ENCODE peak calls at places on chromosomes 5 and 9, in four cellular contexts. One of them, this sample, is unnamed.

GRCh38 chr9:99013550-99013949 is 69.8 kb downstream of the COL15A1 start:
- DNase-seq in RWPE1: no peak
- DNase-seq in fibroblast of mammary gland: no peak
- DNase-seq in sigmoid colon: no peak
- DNase-seq in this sample: no peak

GRCh38 chr5:159933531-159934485 is 17.5 kb downstream of the ADRA1B start:
- DNase-seq in RWPE1: no peak
- DNase-seq in fibroblast of mammary gland: no peak
- DNase-seq in sigmoid colon: no peak
- DNase-seq in this sample: no peak

GRCh38 chr5:180157866-180158265 is 51.1 kb downstream of the RASGEF1C start:
- DNase-seq in RWPE1: no peak
- DNase-seq in fibroblast of mammary gland: no peak
- DNase-seq in sigmoid colon: peak
- DNase-seq in this sample: no peak

GRCh38 chr9:22142681-22143080 is 133.6 kb upstream of the CDKN2B start:
- DNase-seq in RWPE1: no peak
- DNase-seq in fibroblast of mammary gland: peak
- DNase-seq in sigmoid colon: no peak
- DNase-seq in this sample: no peak

GRCh38 chr5:119328753-119329602 is 26.8 kb upstream of the TNFAIP8 start:
- DNase-seq in RWPE1: no peak
- DNase-seq in fibroblast of mammary gland: peak
- DNase-seq in sigmoid colon: no peak
- DNase-seq in this sample: no peak

GRCh38 chr5:125476888-125477585 is 730.6 kb upstream of the ZNF608 start:
- DNase-seq in RWPE1: peak
- DNase-seq in fibroblast of mammary gland: no peak
- DNase-seq in sigmoid colon: no peak
- DNase-seq in this sample: no peak

GRCh38 chr9:120868676-120869359 is 8.2 kb downstream of the PHF19 start:
- DNase-seq in RWPE1: peak
- DNase-seq in fibroblast of mammary gland: peak
- DNase-seq in sigmoid colon: peak
- DNase-seq in this sample: peak

GRCh38 chr5:68834486-68834885 is 259.3 kb upstream of the SLC30A5 start:
- DNase-seq in RWPE1: no peak
- DNase-seq in fibroblast of mammary gland: peak
- DNase-seq in sigmoid colon: no peak
- DNase-seq in this sample: no peak

GRCh38 chr5:127176769-127177168 is 103.5 kb upstream of the C5orf63 start:
- DNase-seq in RWPE1: no peak
- DNase-seq in fibroblast of mammary gland: no peak
- DNase-seq in sigmoid colon: no peak
- DNase-seq in this sample: no peak

GRCh38 chr5:64144429-64145215 is 21.0 kb upstream of the RNF180 start:
- DNase-seq in RWPE1: peak
- DNase-seq in fibroblast of mammary gland: peak
- DNase-seq in sigmoid colon: no peak
- DNase-seq in this sample: no peak

GRCh38 chr9:114405294-114406034 is 17.7 kb upstream of the AKNA start:
- DNase-seq in RWPE1: peak
- DNase-seq in fibroblast of mammary gland: peak
- DNase-seq in sigmoid colon: peak
- DNase-seq in this sample: peak

GRCh38 chr9:88580961-88581360 is 46.0 kb downstream of the NXNL2 start:
- DNase-seq in RWPE1: peak
- DNase-seq in fibroblast of mammary gland: no peak
- DNase-seq in sigmoid colon: no peak
- DNase-seq in this sample: no peak

GRCh38 chr5:141882594-141883183 is 4.5 kb upstream of the PCDH1 start:
- DNase-seq in RWPE1: no peak
- DNase-seq in fibroblast of mammary gland: no peak
- DNase-seq in sigmoid colon: no peak
- DNase-seq in this sample: no peak

GRCh38 chr5:121867403-121867802 is 15.7 kb downstream of the FTMT start:
- DNase-seq in RWPE1: no peak
- DNase-seq in fibroblast of mammary gland: no peak
- DNase-seq in sigmoid colon: no peak
- DNase-seq in this sample: no peak

GRCh38 chr5:59275537-59276276 is 617.8 kb downstream of the PDE4D start:
- DNase-seq in RWPE1: peak
- DNase-seq in fibroblast of mammary gland: peak
- DNase-seq in sigmoid colon: peak
- DNase-seq in this sample: no peak

GRCh38 chr9:71769175-71770165 is 1.2 kb upstream of the CEMIP2 start:
- DNase-seq in RWPE1: no peak
- DNase-seq in fibroblast of mammary gland: peak
- DNase-seq in sigmoid colon: peak
- DNase-seq in this sample: peak
- TF ChIP-seq CTCF in RWPE1: peak
- TF ChIP-seq CTCF in fibroblast of mammary gland: no peak
- TF ChIP-seq CTCF in sigmoid colon: no peak
- TF ChIP-seq CTCF in this sample: no peak

DNA sequence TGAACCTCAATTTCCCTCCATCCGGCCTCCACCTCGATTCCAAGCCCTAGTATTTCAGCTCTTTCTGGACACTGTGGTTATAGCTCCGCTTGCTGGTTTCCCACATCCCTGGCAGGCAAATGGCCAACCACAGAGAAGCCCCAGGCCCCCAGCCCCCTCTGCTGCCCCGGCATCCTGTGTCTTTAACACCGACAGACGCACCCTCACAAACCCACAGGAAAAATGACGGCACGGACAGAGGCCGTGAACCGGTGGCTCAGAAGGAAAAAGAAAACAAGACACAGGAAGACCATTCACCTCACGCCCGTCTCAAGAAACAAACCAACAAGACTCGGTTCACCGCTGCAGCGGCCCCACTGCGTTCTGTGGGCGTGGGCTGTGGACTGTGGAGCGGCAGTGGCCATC is 1.5 kb upstream of the CLIC3 start:
- DNase-seq in RWPE1: no peak
- DNase-seq in fibroblast of mammary gland: no peak
- DNase-seq in sigmoid colon: no peak
- DNase-seq in this sample: no peak
- TF ChIP-seq CTCF in RWPE1: no peak
- TF ChIP-seq CTCF in fibroblast of mammary gland: no peak
- TF ChIP-seq CTCF in sigmoid colon: no peak
- TF ChIP-seq CTCF in this sample: no peak

GRCh38 chr5:116275282-116275681 is 190.5 kb downstream of the COMMD10 start:
- DNase-seq in RWPE1: no peak
- DNase-seq in fibroblast of mammary gland: no peak
- DNase-seq in sigmoid colon: no peak
- DNase-seq in this sample: no peak

GRCh38 chr5:116273458-116274242 is 188.8 kb downstream of the COMMD10 start:
- DNase-seq in RWPE1: no peak
- DNase-seq in fibroblast of mammary gland: peak
- DNase-seq in sigmoid colon: no peak
- DNase-seq in this sample: peak

GRCh38 chr5:116271432-116271831 is 186.6 kb downstream of the COMMD10 start:
- DNase-seq in RWPE1: no peak
- DNase-seq in fibroblast of mammary gland: peak
- DNase-seq in sigmoid colon: no peak
- DNase-seq in this sample: no peak

GRCh38 chr5:116274251-116274650 is 189.4 kb downstream of the COMMD10 start:
- DNase-seq in RWPE1: no peak
- DNase-seq in fibroblast of mammary gland: no peak
- DNase-seq in sigmoid colon: no peak
- DNase-seq in this sample: no peak

GRCh38 chr5:116272281-116272941 is 187.6 kb downstream of the COMMD10 start:
- DNase-seq in RWPE1: no peak
- DNase-seq in fibroblast of mammary gland: peak
- DNase-seq in sigmoid colon: no peak
- DNase-seq in this sample: no peak
- TF ChIP-seq CTCF in RWPE1: no peak
- TF ChIP-seq CTCF in fibroblast of mammary gland: peak
- TF ChIP-seq CTCF in sigmoid colon: no peak
- TF ChIP-seq CTCF in this sample: no peak

DNA sequence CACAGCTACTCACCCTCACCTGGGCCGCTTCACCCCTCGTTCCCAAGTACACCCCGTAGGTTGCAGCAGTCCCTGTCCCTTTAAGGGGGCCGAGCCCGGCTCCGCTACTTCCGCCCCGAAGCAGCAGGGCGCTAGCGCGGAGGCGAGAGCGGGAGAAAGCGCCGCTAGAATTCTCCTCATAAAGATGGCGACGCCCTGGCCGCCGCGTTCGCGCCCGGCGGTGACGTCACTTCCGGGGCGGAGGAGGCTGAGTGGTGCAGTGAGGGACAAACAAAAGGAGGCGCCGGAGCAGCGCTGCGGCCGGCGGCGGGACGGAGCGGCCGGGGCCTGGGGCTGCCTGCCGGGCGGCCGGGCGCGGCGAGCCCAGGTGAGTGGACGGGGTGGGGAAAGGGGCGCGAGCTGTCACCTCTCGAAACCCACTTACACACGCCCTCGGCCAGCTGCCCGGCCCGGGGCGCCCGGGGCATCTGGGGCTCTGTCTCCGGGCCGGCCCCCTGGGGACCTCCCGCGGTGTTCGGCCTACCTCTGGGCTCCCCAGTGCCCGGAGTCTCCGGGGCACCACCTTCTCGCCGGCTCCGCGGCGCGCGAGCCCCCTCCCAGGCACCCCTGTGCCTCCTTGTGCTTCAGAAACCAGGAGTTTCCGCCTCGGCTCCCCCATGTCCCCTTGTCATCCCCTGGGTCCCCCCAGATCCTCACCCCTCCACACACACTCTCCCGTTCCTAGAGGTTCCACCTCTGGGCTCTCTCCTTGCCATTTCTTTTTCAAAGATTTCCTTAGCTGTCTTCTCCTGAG is at the start of the genes KYAT1 and LRRC8A:
- DNase-seq in RWPE1: peak
- DNase-seq in fibroblast of mammary gland: peak
- DNase-seq in sigmoid colon: peak
- DNase-seq in this sample: peak
- TF ChIP-seq CTCF in RWPE1: no peak
- TF ChIP-seq CTCF in fibroblast of mammary gland: no peak
- TF ChIP-seq CTCF in sigmoid colon: no peak
- TF ChIP-seq CTCF in this sample: no peak

GRCh38 chr9:74765572-74765971 is 122.1 kb downstream of the TRPM6 start:
- DNase-seq in RWPE1: no peak
- DNase-seq in fibroblast of mammary gland: no peak
- DNase-seq in sigmoid colon: no peak
- DNase-seq in this sample: no peak

GRCh38 chr9:74760031-74760700 is 127.6 kb downstream of the TRPM6 start:
- DNase-seq in RWPE1: peak
- DNase-seq in fibroblast of mammary gland: peak
- DNase-seq in sigmoid colon: no peak
- DNase-seq in this sample: no peak

GRCh38 chr9:74762950-74763349 is 124.8 kb downstream of the TRPM6 start:
- DNase-seq in RWPE1: no peak
- DNase-seq in fibroblast of mammary gland: no peak
- DNase-seq in sigmoid colon: no peak
- DNase-seq in this sample: no peak
- TF ChIP-seq CTCF in RWPE1: no peak
- TF ChIP-seq CTCF in fibroblast of mammary gland: no peak
- TF ChIP-seq CTCF in sigmoid colon: no peak
- TF ChIP-seq CTCF in this sample: no peak

GRCh38 chr9:15485836-15486678 is 24.7 kb downstream of the PSIP1 start:
- DNase-seq in RWPE1: peak
- DNase-seq in fibroblast of mammary gland: peak
- DNase-seq in sigmoid colon: no peak
- DNase-seq in this sample: no peak
- TF ChIP-seq CTCF in RWPE1: peak
- TF ChIP-seq CTCF in fibroblast of mammary gland: peak
- TF ChIP-seq CTCF in sigmoid colon: no peak
- TF ChIP-seq CTCF in this sample: no peak

GRCh38 chr5:133265720-133266575 is 214.1 kb downstream of the HSPA4 start:
- DNase-seq in RWPE1: no peak
- DNase-seq in fibroblast of mammary gland: no peak
- DNase-seq in sigmoid colon: no peak
- DNase-seq in this sample: no peak

GRCh38 chr5:133259199-133259997 is 207.6 kb downstream of the HSPA4 start:
- DNase-seq in RWPE1: no peak
- DNase-seq in fibroblast of mammary gland: no peak
- DNase-seq in sigmoid colon: no peak
- DNase-seq in this sample: no peak

GRCh38 chr5:133265257-133265656 is 213.4 kb downstream of the HSPA4 start:
- DNase-seq in RWPE1: no peak
- DNase-seq in fibroblast of mammary gland: no peak
- DNase-seq in sigmoid colon: no peak
- DNase-seq in this sample: no peak

GRCh38 chr5:133260715-133261114 is 208.9 kb downstream of the HSPA4 start:
- DNase-seq in RWPE1: peak
- DNase-seq in fibroblast of mammary gland: no peak
- DNase-seq in sigmoid colon: no peak
- DNase-seq in this sample: no peak

DNA sequence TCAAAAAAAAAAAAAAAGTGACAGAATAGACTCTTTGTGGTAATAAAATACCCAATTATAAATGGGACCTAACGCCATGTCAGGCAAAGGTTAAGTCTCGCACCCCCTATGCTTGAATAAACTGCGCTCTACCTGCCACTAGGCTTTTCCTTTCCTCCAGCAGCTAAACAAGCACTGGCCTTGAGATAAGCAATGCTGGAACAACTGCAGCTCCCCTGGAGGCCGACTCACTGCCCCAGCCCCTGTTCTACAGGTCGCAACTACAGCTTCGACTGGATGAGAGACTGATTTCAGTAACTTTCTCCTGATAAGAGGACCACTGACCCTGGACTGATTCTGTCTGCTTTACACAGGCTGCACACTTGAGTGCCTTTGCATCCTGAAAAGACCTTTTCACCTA is 210.2 kb downstream of the HSPA4 start:
- DNase-seq in RWPE1: no peak
- DNase-seq in fibroblast of mammary gland: no peak
- DNase-seq in sigmoid colon: no peak
- DNase-seq in this sample: no peak
- TF ChIP-seq CTCF in RWPE1: no peak
- TF ChIP-seq CTCF in fibroblast of mammary gland: no peak
- TF ChIP-seq CTCF in sigmoid colon: no peak
- TF ChIP-seq CTCF in this sample: no peak

GRCh38 chr9:134642385-134643181 is 980 bp downstream of the COL5A1 start:
- DNase-seq in RWPE1: peak
- DNase-seq in fibroblast of mammary gland: peak
- DNase-seq in sigmoid colon: peak
- DNase-seq in this sample: peak
- TF ChIP-seq CTCF in RWPE1: no peak
- TF ChIP-seq CTCF in fibroblast of mammary gland: peak
- TF ChIP-seq CTCF in sigmoid colon: no peak
- TF ChIP-seq CTCF in this sample: no peak

This sample was measured in GM20000.